ENCODE peak calls at places on chromosomes 16 and 17, in four cellular contexts. G is SK-N-SH, A is H1, X is fibroblast of lung. O is an unnamed sample. For H3K79me2, the result is how much of the 10 kb centered on the place peaks cover.

GRCh38 chr17:62780273-62780672 is 27.8 kb downstream of the MARCHF10 start:
- DNase-seq in G (no peak), A (no peak), X (no peak), O (no peak)

GRCh38 chr16:72467157-72467759 is 295.3 kb upstream of the PMFBP1 start:
- DNase-seq in G (peak), A (no peak), X (peak), O (peak)

GRCh38 chr16:50038756-50039529 is 13.9 kb downstream of the CNEP1R1 start:
- DNase-seq in G (no peak), A (no peak), X (no peak), O (peak)

GRCh38 chr17:41687828-41688640 is 651 bp upstream of the EIF1 start:
- DNase-seq in G (peak), A (peak), X (no peak), O (peak)

GRCh38 chr17:876272-876671 is 94.1 kb downstream of the MRM3 start:
- DNase-seq in G (no peak), A (no peak), X (no peak), O (no peak)

GRCh38 chr17:66088173-66088572 is 103.8 kb downstream of the CEP112 start:
- DNase-seq in G (no peak), A (no peak), X (no peak), O (no peak)

GRCh38 chr17:66221343-66221742 is 7.9 kb downstream of the APOH start:
- DNase-seq in G (no peak), A (no peak), X (no peak), O (no peak)

GRCh38 chr16:13134843-13135242 is 233.4 kb downstream of the SHISA9 start:
- DNase-seq in G (no peak), A (no peak), X (no peak), O (no peak)

GRCh38 chr17:82930924-82931695 is 91.3 kb upstream of the ZNF750 start:
- DNase-seq in G (no peak), A (no peak), X (no peak), O (no peak)

GRCh38 chr17:58318065-58318481 is 10.5 kb downstream of the TSPOAP1 start:
- DNase-seq in G (no peak), A (no peak), X (no peak), O (no peak)

GRCh38 chr16:53057658-53058057 is 2.9 kb downstream of the CHD9 start:
- DNase-seq in G (no peak), A (no peak), X (no peak), O (no peak)

GRCh38 chr17:64073771-64074703 is 53.6 kb upstream of the ICAM2 start:
- DNase-seq in G (no peak), A (no peak), X (no peak), O (peak)

GRCh38 chr16:27721548-27722265 is 171.8 kb downstream of the KATNIP start:
- DNase-seq in G (peak), A (no peak), X (peak), O (no peak)

GRCh38 chr17:49997773-49998703 is 3.0 kb upstream of the DLX3 start:
- DNase-seq in G (peak), A (peak), X (peak), O (peak)

GRCh38 chr16:3099732-3100499 is 822 bp upstream of the ZSCAN10 start:
- DNase-seq in G (peak), A (peak), X (peak), O (peak)

GRCh38 chr17:8371786-8372185 is 4.7 kb downstream of the KRABD2 start:
- DNase-seq in G (no peak), A (no peak), X (no peak), O (no peak)

GRCh38 chr16:87393680-87394055 is 1.5 kb downstream of the MAP1LC3B start:
- DNase-seq in G (no peak), A (no peak), X (no peak), O (no peak)

GRCh38 chr16:69366431-69366830 is 14.8 kb upstream of the TMED6 start:
- DNase-seq in G (no peak), A (no peak), X (no peak), O (no peak)

GRCh38 chr16:18842565-18842964 is 41.2 kb upstream of the ARL6IP1 start:
- DNase-seq in G (no peak), A (no peak), X (no peak), O (no peak)

GRCh38 chr16:72848759-72849664 is 198.9 kb downstream of the ZFHX3 start:
- DNase-seq in G (peak), A (no peak), X (peak), O (no peak)

GRCh38 chr17:28899212-28899815 is 1.8 kb upstream of the FLOT2 start:
- DNase-seq in G (no peak), A (no peak), X (no peak), O (no peak)

GRCh38 chr16:82152641-82153094 is 17.4 kb downstream of the MPHOSPH6 start:
- DNase-seq in G (no peak), A (no peak), X (peak), O (no peak)

GRCh38 chr17:2396192-2396567 is 4.7 kb downstream of the MNT start:
- DNase-seq in G (no peak), A (no peak), X (no peak), O (no peak)

GRCh38 chr17:61410555-61411089 is 11.0 kb downstream of the TBX2 start:
- DNase-seq in G (peak), A (peak), X (peak), O (peak)

GRCh38 chr16:24255446-24256352 is at the start of gene CACNG3:
- DNase-seq in G (peak), A (peak), X (peak), O (peak)

GRCh38 chr17:7842950-7843535 is 9.0 kb downstream of the KDM6B start:
- DNase-seq in G (no peak), A (peak), X (peak), O (peak)

GRCh38 chr17:64281962-64282752 is 19.1 kb upstream of the TEX2 start:
- DNase-seq in G (peak), A (peak), X (peak), O (peak)

GRCh38 chr17:45424769-45425124 is 7.9 kb downstream of the ARHGAP27 start:
- DNase-seq in G (no peak), A (no peak), X (no peak), O (no peak)

GRCh38 chr16:12798171-12798570 is 5.5 kb downstream of the CPPED1 start:
- DNase-seq in G (no peak), A (no peak), X (no peak), O (no peak)

GRCh38 chr17:72022328-72022727 is 98.5 kb upstream of the SOX9 start:
- DNase-seq in G (no peak), A (no peak), X (no peak), O (no peak)

GRCh38 chr16:13923703-13924298 is 3.8 kb downstream of the ERCC4 start:
- DNase-seq in G (peak), A (no peak), X (peak), O (peak)

GRCh38 chr16:76235426-76235825 is 41.8 kb upstream of the CNTNAP4 start:
- DNase-seq in G (no peak), A (no peak), X (no peak), O (no peak)

GRCh38 chr16:27551046-27551445 is 1.1 kb downstream of the KATNIP start:
- DNase-seq in G (no peak), A (no peak), X (no peak), O (no peak)

GRCh38 chr16:30051518-30051917 is 14.0 kb upstream of the ALDOA start:
- DNase-seq in G (no peak), A (no peak), X (no peak), O (no peak)

GRCh38 chr17:49850772-49851386 is 3.0 kb upstream of the TAC4 start:
- DNase-seq in G (peak), A (peak), X (no peak), O (no peak)

GRCh38 chr17:62869885-62870580 is 61.9 kb upstream of the MARCHF10 start:
- DNase-seq in G (peak), A (peak), X (peak), O (no peak)

GRCh38 chr16:56192971-56193936 is 2.0 kb downstream of the GNAO1 start:
- DNase-seq in G (peak), A (no peak), X (no peak), O (no peak)

GRCh38 chr17:81860756-81861568 is 627 bp upstream of the P4HB start:
- DNase-seq in G (peak), A (peak), X (peak), O (peak)
- H3K79me2 ChIP-seq in G (half or more), A (under half), X (half or more), O (half or more)

DNA sequence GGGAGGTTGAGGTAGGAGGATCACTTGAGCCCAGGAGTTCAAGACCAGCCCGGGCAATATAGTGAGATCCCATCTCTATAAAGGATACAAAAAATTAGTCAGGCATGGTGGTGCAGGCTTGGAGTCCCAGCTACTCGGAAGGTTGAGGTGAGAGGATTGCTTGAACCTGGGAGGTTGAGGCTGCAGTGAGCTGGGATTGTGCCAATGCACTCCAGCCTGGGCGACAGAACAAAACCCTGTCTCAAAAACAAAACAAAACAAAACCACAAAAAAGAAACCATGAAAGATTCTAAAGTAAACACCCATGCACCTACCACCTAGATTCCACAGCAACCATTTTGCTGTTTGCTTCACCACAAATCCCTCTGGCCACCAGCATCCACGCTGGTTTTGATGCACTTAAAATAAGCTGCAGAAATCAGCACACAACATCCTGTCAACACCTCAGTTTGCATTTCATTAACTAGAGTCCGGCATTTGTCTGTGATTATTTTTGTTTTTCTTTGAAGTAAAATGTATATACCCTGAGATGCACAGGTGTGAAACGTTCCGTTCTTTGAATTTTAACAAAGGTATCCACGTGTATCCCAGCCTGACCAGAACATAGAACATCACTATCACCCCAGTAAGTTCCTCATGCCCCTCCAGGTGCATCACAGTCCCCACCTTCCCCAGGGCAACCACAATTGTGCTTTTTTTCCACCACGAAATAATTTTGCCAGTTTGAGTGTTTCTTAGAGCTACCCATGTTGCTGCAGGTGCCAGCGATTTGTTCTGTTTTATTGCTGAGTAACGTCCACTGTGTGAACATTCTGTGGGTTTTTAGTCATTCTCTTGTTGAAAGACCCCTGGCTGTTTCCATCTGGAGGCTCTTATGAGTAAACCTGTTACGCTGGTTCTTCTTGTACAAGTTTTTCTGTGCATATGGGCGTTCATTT is 191.5 kb downstream of the SEC14L1 start:
- DNase-seq in G (no peak), A (no peak), X (no peak), O (peak)
- H3K4me3 ChIP-seq in G (no peak), A (no peak), X (no peak), O (peak)

GRCh38 chr16:89099905-89100304 is 6.3 kb downstream of the ACSF3 start:
- DNase-seq in G (no peak), A (no peak), X (peak), O (peak)

GRCh38 chr16:89102035-89102776 is 8.6 kb downstream of the ACSF3 start:
- DNase-seq in G (no peak), A (no peak), X (no peak), O (no peak)

GRCh38 chr16:89101303-89102034 is 7.8 kb downstream of the ACSF3 start:
- DNase-seq in G (no peak), A (no peak), X (no peak), O (no peak)

GRCh38 chr16:89098767-89099430 is 5.2 kb downstream of the ACSF3 start:
- DNase-seq in G (no peak), A (no peak), X (no peak), O (no peak)

GRCh38 chr16:89100601-89101302 is 7.1 kb downstream of the ACSF3 start:
- DNase-seq in G (no peak), A (no peak), X (no peak), O (no peak)
- H3K4me2 ChIP-seq in G (no peak), A (no peak), X (no peak), O (peak)

GRCh38 chr16:1964506-1965471 is at the start of gene RPS2:
- DNase-seq in G (peak), A (peak), X (peak), O (peak)
- H3K79me2 ChIP-seq in G (half or more), A (under half), X (under half), O (half or more)

DNA sequence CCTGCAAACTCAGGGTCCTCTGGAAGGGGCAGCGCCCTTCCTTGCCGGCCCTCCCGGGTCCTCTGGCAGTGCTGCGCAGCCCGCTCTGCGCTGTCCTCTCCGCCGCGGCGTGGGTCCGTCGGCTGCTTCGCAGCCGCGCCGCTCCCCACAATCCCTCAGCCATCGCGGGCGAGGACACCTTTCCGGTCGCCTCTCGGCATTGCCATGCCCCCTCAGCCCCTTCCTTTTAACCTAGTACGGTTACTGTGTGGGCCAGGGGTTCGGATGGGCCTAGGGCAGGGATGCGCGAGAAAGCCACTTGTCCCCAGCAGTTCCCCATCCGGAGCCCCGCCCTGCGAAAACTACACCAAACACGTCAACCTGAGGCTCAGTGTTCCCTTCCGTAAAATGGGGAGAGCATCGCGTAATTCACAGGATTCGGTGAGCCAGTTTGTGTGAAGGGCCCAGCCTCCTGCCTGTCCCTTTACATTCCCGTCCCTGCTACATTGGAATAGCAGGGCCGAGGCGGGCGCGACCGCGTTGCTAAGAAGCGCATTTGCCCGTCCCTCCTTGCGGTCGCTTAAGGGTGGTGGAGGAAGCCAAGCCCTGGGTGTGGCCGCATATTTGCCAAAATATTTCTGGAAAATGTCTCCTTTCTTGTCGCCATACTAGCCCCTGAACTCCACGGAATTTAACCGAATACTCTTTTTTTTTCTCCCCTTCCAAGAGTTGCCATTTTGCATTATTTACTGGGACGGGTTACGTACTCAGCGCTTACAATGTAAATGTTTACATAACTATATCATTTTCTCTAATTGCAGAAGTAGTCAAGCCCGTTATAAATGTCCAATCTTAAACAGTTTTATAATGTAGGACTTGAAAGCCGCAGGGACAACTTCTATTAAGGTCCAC is 13.2 kb downstream of the COPZ2 start:
- DNase-seq in G (no peak), A (peak), X (no peak), O (no peak)
- H3K4me3 ChIP-seq in G (peak), A (peak), X (peak), O (peak)

DNA sequence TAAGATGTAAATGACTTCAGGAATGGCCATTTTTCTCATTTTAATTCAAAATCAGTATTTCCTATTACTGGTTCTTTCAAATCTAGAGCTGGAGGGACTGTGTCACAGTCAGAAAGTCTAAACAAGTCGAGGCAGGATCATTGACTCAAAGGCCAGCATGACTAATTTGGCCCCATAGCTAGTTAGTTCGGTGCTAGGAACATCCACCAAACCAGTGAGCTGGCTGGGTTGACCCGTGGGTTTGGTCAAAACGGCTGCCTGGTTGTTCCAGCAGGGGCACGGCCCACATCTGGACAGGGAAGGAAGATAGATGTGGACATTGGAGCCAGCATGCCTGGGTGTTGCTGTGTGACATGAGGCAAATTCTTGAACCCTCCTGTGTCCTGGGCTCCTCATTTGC is 46.4 kb downstream of the MEOX1 start:
- DNase-seq in G (no peak), A (no peak), X (no peak), O (no peak)
- H3K4me2 ChIP-seq in G (no peak), A (no peak), X (no peak), O (no peak)

DNA sequence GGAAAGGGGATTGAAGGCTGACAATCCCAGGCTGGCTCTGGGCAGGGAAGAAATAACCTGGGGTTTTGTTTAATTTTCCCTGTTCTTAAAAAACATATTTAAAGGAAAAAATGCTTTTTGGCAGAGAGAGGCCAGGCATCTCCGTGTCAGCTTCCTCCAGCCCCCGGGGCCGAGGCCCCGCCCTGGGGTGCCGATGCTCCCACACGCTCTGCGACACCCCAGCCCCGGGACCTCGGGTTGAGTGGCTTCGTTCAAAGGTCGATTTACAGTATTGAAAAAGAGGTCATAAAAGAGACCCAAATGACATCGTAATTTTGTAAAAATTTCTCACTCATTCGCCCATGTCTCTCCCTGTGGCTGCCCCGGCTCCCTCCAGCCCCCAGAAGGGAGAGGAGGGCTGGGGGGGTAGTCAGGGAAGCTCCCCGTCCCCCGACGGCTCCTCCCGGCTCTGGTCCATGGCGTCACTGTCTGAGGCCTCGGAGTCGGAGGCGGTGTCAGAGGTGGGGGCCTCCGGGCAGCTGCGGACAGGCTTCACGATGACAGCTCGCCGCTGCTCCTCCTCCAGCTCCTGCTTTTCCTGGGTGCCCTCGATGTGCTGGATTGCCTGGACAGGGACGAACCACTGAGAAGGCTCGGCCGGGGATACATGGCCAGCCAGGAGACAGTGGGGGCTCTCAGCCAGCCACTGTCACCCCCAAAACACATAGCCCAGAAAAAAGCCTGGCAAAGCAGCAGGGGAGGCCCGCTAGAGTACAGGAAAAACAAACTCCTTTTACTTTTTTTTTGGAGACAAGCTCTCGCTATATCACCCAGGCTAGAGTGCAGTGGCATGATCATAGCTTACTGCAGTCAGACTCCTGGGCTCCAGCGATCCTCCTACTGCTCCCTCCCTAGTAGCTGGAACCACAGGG is 14.9 kb downstream of the TFAP4 start:
- DNase-seq in G (no peak), A (no peak), X (no peak), O (no peak)
- H3K79me2 ChIP-seq in G (under half), A (under half), X (under half), O (under half)

DNA sequence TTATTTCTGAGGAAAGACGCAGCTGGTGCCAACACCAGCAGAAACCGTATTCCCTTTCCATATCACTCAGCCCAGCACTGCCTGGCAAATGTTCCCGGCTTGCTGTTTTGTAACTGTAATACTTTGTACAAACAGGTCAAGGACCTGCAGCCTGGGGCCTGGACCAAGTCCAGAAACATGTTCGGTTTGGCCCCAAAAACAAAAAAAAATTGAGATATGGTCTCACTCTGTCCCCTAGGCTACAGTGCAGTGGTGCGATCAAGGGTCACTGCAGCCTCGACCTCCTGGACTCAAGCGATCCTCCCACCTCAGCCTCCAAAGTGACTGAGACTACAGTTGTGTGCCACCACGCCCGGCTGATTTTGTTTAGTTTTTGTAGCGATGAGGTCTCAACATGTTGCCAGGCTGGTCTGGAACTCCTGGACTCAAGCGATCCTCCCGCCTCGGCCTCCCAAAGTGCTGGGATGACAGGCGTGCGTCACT is 1.2 kb downstream of the HAGH start:
- DNase-seq in G (no peak), A (no peak), X (no peak), O (no peak)
- H3K4me3 ChIP-seq in G (peak), A (peak), X (peak), O (peak)